ENCODE peak calls at places on chromosomes 5 and 9, in four cellular contexts. J is HCT116, S is K562, C is HepG2. F is an unnamed sample.

GRCh38 chr5:1140188-1140817 is 28.4 kb upstream of the SLC12A7 start:
- DNase-seq in J (peak), S (peak), C (peak), F (peak)

GRCh38 chr5:35884125-35884788 is 27.6 kb downstream of the IL7R start:
- DNase-seq in J (no peak), S (no peak), C (no peak), F (no peak)

GRCh38 chr9:23698161-23698560 is 127.9 kb downstream of the ELAVL2 start:
- DNase-seq in J (no peak), S (no peak), C (no peak), F (no peak)

GRCh38 chr5:14112998-14113652 is 30.0 kb upstream of the TRIO start:
- DNase-seq in J (no peak), S (no peak), C (peak), F (no peak)

GRCh38 chr5:53902524-53902923 is 342.1 kb downstream of the NDUFS4 start:
- DNase-seq in J (no peak), S (no peak), C (no peak), F (no peak)

GRCh38 chr9:132141364-132141947 is 20.4 kb upstream of the NTNG2 start:
- DNase-seq in J (no peak), S (no peak), C (no peak), F (no peak)

GRCh38 chr5:121189569-121190305 is 661.9 kb upstream of the FTMT start:
- DNase-seq in J (no peak), S (no peak), C (no peak), F (no peak)

GRCh38 chr9:108860354-108860753 is 1.7 kb upstream of the ACTL7A start:
- DNase-seq in J (no peak), S (no peak), C (no peak), F (no peak)

GRCh38 chr5:177967221-177967887 is 28.7 kb downstream of the PROP1 start:
- DNase-seq in J (no peak), S (no peak), C (no peak), F (no peak)

GRCh38 chr5:585556-585955 is 26.6 kb upstream of the CEP72 start:
- DNase-seq in J (no peak), S (no peak), C (no peak), F (no peak)

GRCh38 chr9:137298983-137299521 is 3.0 kb downstream of the NRARP start:
- DNase-seq in J (no peak), S (no peak), C (no peak), F (no peak)
- TF ChIP-seq POLR2AphosphoS5 in J (no peak), S (no peak), C (no peak), F (no peak)

GRCh38 chr5:170120576-170120975 is 14.9 kb downstream of the FOXI1 start:
- DNase-seq in J (no peak), S (no peak), C (no peak), F (no peak)
- TF ChIP-seq TCF7L2 in J (no peak), S (no peak), C (no peak), F (no peak)

DNA sequence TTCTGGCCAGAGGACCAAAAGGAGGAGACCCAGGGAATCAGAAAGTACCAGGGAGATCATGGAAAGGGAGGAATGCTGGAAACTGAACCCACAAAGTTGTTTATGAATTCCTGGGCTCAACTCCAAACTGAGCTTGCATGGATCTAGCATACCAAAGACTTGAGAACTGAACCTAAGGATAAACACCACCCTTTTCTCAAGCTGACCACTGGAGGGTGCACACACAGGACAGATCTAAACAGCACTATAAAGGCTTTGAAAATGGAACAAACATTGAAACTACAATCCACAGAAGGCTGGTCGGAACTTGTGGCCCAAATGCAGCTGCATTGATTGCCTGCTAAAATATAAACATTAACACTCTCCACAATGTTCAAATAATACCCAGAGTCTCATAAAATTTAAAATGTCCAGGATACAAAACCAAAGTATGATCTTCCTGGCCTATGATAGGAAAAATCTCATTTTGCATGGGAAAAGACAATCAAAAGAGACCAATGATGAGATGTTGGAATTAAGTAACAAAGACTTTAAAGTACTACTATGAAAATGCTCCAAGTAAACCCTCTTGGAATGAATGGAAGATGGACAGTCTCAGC is 15.6 kb upstream of the IRF1 start:
- DNase-seq in J (peak), S (peak), C (peak), F (no peak)
- TF ChIP-seq POLR2AphosphoS5 in J (no peak), S (no peak), C (no peak), F (no peak)

GRCh38 chr9:96854073-96854876 is at the start of gene ZNF782:
- DNase-seq in J (peak), S (peak), C (peak), F (peak)

GRCh38 chr9:96853711-96854072 is 622 bp downstream of the ZNF782 start:
- DNase-seq in J (no peak), S (no peak), C (no peak), F (no peak)

GRCh38 chr9:96854877-96855273 is 561 bp upstream of the ZNF782 start:
- DNase-seq in J (no peak), S (no peak), C (no peak), F (no peak)

GRCh38 chr9:96856363-96857286 is 2.3 kb upstream of the ZNF782 start:
- DNase-seq in J (peak), S (peak), C (peak), F (peak)

DNA sequence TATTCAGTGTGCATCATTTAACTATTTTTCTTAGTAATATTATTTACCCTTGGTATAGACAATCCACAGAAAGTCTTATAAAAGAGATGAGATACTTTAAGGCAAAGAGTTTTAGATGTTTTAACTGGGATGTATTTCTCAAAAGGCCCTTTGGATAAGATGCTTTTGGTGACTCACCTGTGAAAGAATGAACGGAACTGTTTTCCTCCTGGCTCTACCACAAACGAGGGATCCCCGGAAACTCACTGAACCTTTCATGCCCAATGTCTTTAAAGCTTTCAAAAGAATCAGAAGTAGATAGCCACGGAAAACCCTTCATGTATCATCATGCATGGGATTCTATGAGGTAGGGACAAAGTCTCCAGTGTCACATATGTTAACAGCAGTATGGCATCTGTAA is 1.6 kb downstream of the ZNF782 start:
- DNase-seq in J (no peak), S (no peak), C (no peak), F (no peak)
- TF ChIP-seq TCF7L2 in J (no peak), S (no peak), C (no peak), F (no peak)

GRCh38 chr5:65032250-65032649 is 263.5 kb downstream of the CWC27 start:
- DNase-seq in J (no peak), S (no peak), C (no peak), F (peak)
- TF ChIP-seq POLR2AphosphoS5 in J (no peak), S (no peak), C (no peak), F (no peak)

GRCh38 chr5:126846344-126846743 is 69.4 kb downstream of the LMNB1 start:
- DNase-seq in J (no peak), S (no peak), C (no peak), F (no peak)

GRCh38 chr5:126849101-126849678 is 72.3 kb downstream of the LMNB1 start:
- DNase-seq in J (no peak), S (no peak), C (no peak), F (no peak)

GRCh38 chr5:126846756-126847155 is 69.8 kb downstream of the LMNB1 start:
- DNase-seq in J (no peak), S (no peak), C (no peak), F (no peak)

GRCh38 chr5:126848253-126848652 is 71.3 kb downstream of the LMNB1 start:
- DNase-seq in J (no peak), S (no peak), C (no peak), F (no peak)

GRCh38 chr5:126847318-126848221 is 70.6 kb downstream of the LMNB1 start:
- DNase-seq in J (no peak), S (peak), C (no peak), F (no peak)
- TF ChIP-seq TCF7L2 in J (no peak), S (no peak), C (no peak), F (no peak)

GRCh38 chr5:58921106-58921505 is 338.2 kb downstream of the RAB3C start:
- DNase-seq in J (no peak), S (no peak), C (no peak), F (no peak)

GRCh38 chr5:58924306-58924705 is 341.4 kb downstream of the RAB3C start:
- DNase-seq in J (no peak), S (no peak), C (no peak), F (no peak)

GRCh38 chr5:58925627-58926545 is 343.0 kb downstream of the RAB3C start:
- DNase-seq in J (no peak), S (no peak), C (no peak), F (no peak)

GRCh38 chr5:58922392-58923171 is 339.7 kb downstream of the RAB3C start:
- DNase-seq in J (no peak), S (no peak), C (no peak), F (no peak)

GRCh38 chr5:58923355-58923754 is 340.5 kb downstream of the RAB3C start:
- DNase-seq in J (no peak), S (no peak), C (no peak), F (no peak)
- TF ChIP-seq POLR2AphosphoS5 in J (no peak), S (no peak), C (no peak), F (no peak)

GRCh38 chr9:133702798-133703570 is 35.2 kb downstream of the SARDH start:
- DNase-seq in J (no peak), S (no peak), C (no peak), F (no peak)
- TF ChIP-seq TCF7L2 in J (no peak), S (no peak), C (no peak), F (no peak)